ENCODE peak calls at places on chromosomes 3 and 15, in five cellular contexts. T is H9, P is Peyer's patch, K is aorta, E is breast epithelium. J is an unnamed sample.
A peak's percentile ranks its signal among the peaks of the same experiment; 100 is the strongest.

GRCh38 chr3:44914936-44915335 is 40.5 kb downstream of the TGM4 start:
- DNase-seq in T (no peak), P (no peak), K (no peak), E (no peak), J (no peak)

GRCh38 chr3:133401374-133402135 is 1.7 kb downstream of the BFSP2 start:
- DNase-seq in T (no peak), P (no peak), K (peak; percentile 21), E (no peak), J (no peak)

GRCh38 chr3:126433496-126434263 is 39.0 kb downstream of the CFAP100 start:
- DNase-seq in T (peak; percentile 12), P (no peak), K (no peak), E (peak; percentile 22), J (peak; percentile 45)

GRCh38 chr3:194281306-194281705 is 69.8 kb downstream of the CPN2 start:
- DNase-seq in T (no peak), P (no peak), K (peak; percentile 36), E (no peak), J (no peak)

GRCh38 chr3:134315286-134316106 is 58.8 kb downstream of the AMOTL2 start:
- DNase-seq in T (peak; percentile 39), P (no peak), K (peak; percentile 94), E (peak; percentile 22), J (peak; percentile 49)

GRCh38 chr3:87997298-87997697 is 61.5 kb downstream of the CGGBP1 start:
- DNase-seq in T (no peak), P (peak; percentile 37), K (no peak), E (no peak), J (no peak)

GRCh38 chr3:186107148-186108105 is 1.5 kb downstream of the ETV5 start:
- DNase-seq in T (peak; percentile 81), P (peak; percentile 63), K (peak; percentile 88), E (peak; percentile 62), J (peak; percentile 73)

GRCh38 chr15:76337047-76337738 is 620 bp downstream of the ISL2 start:
- DNase-seq in T (no peak), P (no peak), K (no peak), E (no peak), J (no peak)

GRCh38 chr3:9862391-9863235 is 17.4 kb downstream of the CIDEC start:
- DNase-seq in T (peak; percentile 85), P (no peak), K (peak; percentile 82), E (no peak), J (no peak)

GRCh38 chr15:67838789-67839332 is 984 bp downstream of the RNU6-1 start:
- DNase-seq in T (peak; percentile 84), P (peak; percentile 26), K (peak; percentile 90), E (peak; percentile 58), J (peak; percentile 55)

GRCh38 chr15:41928637-41929620 is 35.1 kb upstream of the SPTBN5 start:
- DNase-seq in T (no peak), P (peak; percentile 67), K (no peak), E (no peak), J (peak; percentile 45)

GRCh38 chr15:35784745-35785144 is 238.8 kb upstream of the DPH6 start:
- DNase-seq in T (no peak), P (no peak), K (no peak), E (no peak), J (no peak)

GRCh38 chr3:45981321-45982038 is 14.1 kb downstream of the FYCO1 start:
- DNase-seq in T (no peak), P (no peak), K (no peak), E (no peak), J (no peak)

GRCh38 chr3:10352146-10352911 is 31.4 kb upstream of the SEC13 start:
- DNase-seq in T (no peak), P (no peak), K (no peak), E (no peak), J (peak; percentile 30)

GRCh38 chr3:170421758-170422157 is 3.1 kb downstream of the CLDN11 start:
- DNase-seq in T (no peak), P (no peak), K (no peak), E (no peak), J (no peak)

GRCh38 chr3:39809995-39810595 is 686 bp downstream of the MYRIP start:
- DNase-seq in T (peak; percentile 43), P (no peak), K (no peak), E (no peak), J (no peak)

GRCh38 chr3:143617050-143617449 is 231.2 kb downstream of the SLC9A9 start:
- DNase-seq in T (no peak), P (no peak), K (no peak), E (no peak), J (no peak)

GRCh38 chr15:51754267-51754666 is 2.9 kb downstream of the TMOD2 start:
- DNase-seq in T (no peak), P (no peak), K (no peak), E (no peak), J (no peak)

GRCh38 chr3:29333520-29333919 is 52.6 kb downstream of the RBMS3 start:
- DNase-seq in T (no peak), P (no peak), K (no peak), E (no peak), J (no peak)

GRCh38 chr3:130537609-130538304 is 20.8 kb downstream of the COL6A6 start:
- DNase-seq in T (no peak), P (no peak), K (no peak), E (no peak), J (no peak)

GRCh38 chr3:86388848-86389247 is 602.1 kb downstream of the VGLL3 start:
- DNase-seq in T (no peak), P (no peak), K (no peak), E (no peak), J (no peak)

GRCh38 chr15:23467110-23467600 is 20.1 kb upstream of the GOLGA6L2 start:
- DNase-seq in T (no peak), P (no peak), K (no peak), E (no peak), J (no peak)

GRCh38 chr15:41934843-41935242 is 37.5 kb downstream of the EHD4 start:
- DNase-seq in T (peak; percentile 66), P (peak; percentile 82), K (no peak), E (peak; percentile 87), J (no peak)

GRCh38 chr3:99907959-99908544 is 90.4 kb downstream of the CMSS1 start:
- DNase-seq in T (no peak), P (no peak), K (no peak), E (no peak), J (no peak)

GRCh38 chr15:58503139-58504027 is 71.6 kb downstream of the LIPC start:
- DNase-seq in T (no peak), P (no peak), K (no peak), E (no peak), J (no peak)

GRCh38 chr3:156456771-156457224 is 98.1 kb downstream of the SSR3 start:
- DNase-seq in T (peak; percentile 68), P (no peak), K (peak; percentile 78), E (peak; percentile 67), J (no peak)

GRCh38 chr3:125556314-125556713 is 36.3 kb upstream of the SNX4 start:
- DNase-seq in T (no peak), P (no peak), K (no peak), E (no peak), J (no peak)

GRCh38 chr15:31843426-31844055 is 186.8 kb upstream of the CHRNA7 start:
- DNase-seq in T (no peak), P (no peak), K (no peak), E (no peak), J (peak; percentile 85)
- H3K27ac ChIP-seq in T (no peak overlapping the region), P (no peak overlapping the region), K (no peak overlapping the region), E (no peak overlapping the region), J (peak overlapping the region; percentile 89)

GRCh38 chr3:146331967-146332366 is 81.1 kb upstream of the PLSCR4 start:
- DNase-seq in T (no peak), P (no peak), K (no peak), E (no peak), J (no peak)

GRCh38 chr3:146325170-146325569 is 74.3 kb upstream of the PLSCR4 start:
- DNase-seq in T (no peak), P (no peak), K (no peak), E (no peak), J (no peak)

GRCh38 chr3:146322216-146322615 is 71.3 kb upstream of the PLSCR4 start:
- DNase-seq in T (no peak), P (no peak), K (no peak), E (no peak), J (no peak)

GRCh38 chr3:146326875-146327543 is 76.1 kb upstream of the PLSCR4 start:
- DNase-seq in T (no peak), P (no peak), K (no peak), E (no peak), J (no peak)
- H3K27me3 ChIP-seq in T (no peaks in the 10 kb centered on the region), P (no peaks in the 10 kb centered on the region), K (no peaks in the 10 kb centered on the region), E (no peaks in the 10 kb centered on the region), J (no peaks in the 10 kb centered on the region)

DNA sequence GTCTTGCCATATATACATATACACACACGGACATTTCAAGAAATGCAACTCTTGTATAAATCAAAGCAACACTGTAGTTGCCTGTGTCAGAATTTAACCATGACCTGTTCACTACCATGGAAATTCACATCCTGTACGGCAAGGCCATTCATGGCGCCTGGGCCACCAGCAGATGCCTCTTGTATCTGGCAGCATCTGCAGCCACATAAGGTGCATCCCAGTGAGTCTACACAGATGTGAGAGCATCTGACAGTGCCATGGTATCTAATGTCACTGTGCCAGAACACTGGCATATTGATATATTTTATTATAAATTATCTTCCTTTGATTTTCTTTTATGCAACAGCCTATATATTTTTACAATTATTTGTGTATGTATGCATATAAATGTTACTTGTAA is 25.1 kb downstream of the PDZRN3 start:
- DNase-seq in T (no peak), P (no peak), K (no peak), E (no peak), J (no peak)
- H3K27ac ChIP-seq in T (no peak overlapping the region), P (no peak overlapping the region), K (peak overlapping the region; percentile 16), E (no peak overlapping the region), J (no peak overlapping the region)

GRCh38 chr3:165775824-165776223 is 61.4 kb downstream of the BCHE start:
- DNase-seq in T (no peak), P (no peak), K (no peak), E (no peak), J (no peak)
- H3K27me3 ChIP-seq in T (no peaks in the 10 kb centered on the region), P (no peaks in the 10 kb centered on the region), K (no peaks in the 10 kb centered on the region), E (no peaks in the 10 kb centered on the region), J (no peaks in the 10 kb centered on the region)

GRCh38 chr3:73529280-73530029 is 95.3 kb downstream of the PDZRN3 start:
- DNase-seq in T (no peak), P (no peak), K (no peak), E (no peak), J (no peak)
- H3K27ac ChIP-seq in T (no peak overlapping the region), P (no peak overlapping the region), K (no peak overlapping the region), E (no peak overlapping the region), J (no peak overlapping the region)